ENCODE peak calls at places on chromosome X, in ten cellular contexts. N, D, A, F, I, S, V, X, J and H are unnamed samples.

GRCh38 chrX:46630141-46630540 is 56.6 kb downstream of the CHST7 start:
- DNase-seq in D (no peak), X (no peak), V (peak; percentile 45), A (no peak), S (no peak), N (no peak), J (no peak), I (no peak), F (peak; percentile 64), H (no peak)

GRCh38 chrX:97252111-97252510 is 368.4 kb downstream of the RPA4 start:
- DNase-seq in N (no peak), A (no peak), I (no peak), D (no peak), S (no peak), F (no peak), V (no peak), X (no peak), J (no peak), H (no peak)

GRCh38 chrX:141278306-141278705 is 36.0 kb upstream of the SPANXC start:
- DNase-seq in J (peak; percentile 13), D (no peak), V (peak; percentile 3), X (no peak), S (no peak), A (no peak), I (no peak), N (peak; percentile 45), F (peak; percentile 6), H (no peak)

GRCh38 chrX:133350751-133351150 is 64.5 kb downstream of the GPC4 start:
- DNase-seq in J (no peak), X (no peak), F (no peak), V (no peak), D (peak; percentile 80), S (peak; percentile 5), A (no peak), I (no peak), N (peak; percentile 40), H (no peak)

GRCh38 chrX:23919706-23920320 is 12.0 kb downstream of the CXorf58 start:
- DNase-seq in S (no peak), J (peak; percentile 26), F (no peak), V (peak; percentile 19), N (peak; percentile 41), I (no peak), A (no peak), D (no peak), X (no peak), H (no peak)

GRCh38 chrX:116272328-116272727 is 101.8 kb downstream of the AGTR2 start:
- DNase-seq in F (peak; percentile 69), S (no peak), N (peak; percentile 94), I (no peak), X (no peak), V (peak; percentile 96), A (peak; percentile 70), D (no peak), J (no peak), H (no peak)

GRCh38 chrX:45710081-45710801 is 509.6 kb upstream of the DIPK2B start:
- DNase-seq in N (peak; percentile 44), I (no peak), J (no peak), S (no peak), X (no peak), A (peak; percentile 99), F (peak; percentile 96), V (peak; percentile 99), D (no peak), H (peak; percentile 84)

GRCh38 chrX:136204571-136204970 is 46.6 kb downstream of the MAP7D3 start:
- DNase-seq in X (peak; percentile 25), N (peak; percentile 64), S (peak; percentile 64), F (peak; percentile 57), A (no peak), J (no peak), V (peak; percentile 66), D (peak; percentile 71), I (no peak), H (peak; percentile 81)

GRCh38 chrX:119541188-119541587 is 24.0 kb downstream of the STEEP1 start:
- DNase-seq in F (peak; percentile 86), A (no peak), N (peak; percentile 70), V (peak; percentile 74), J (no peak), I (no peak), D (no peak), X (no peak), S (no peak), H (peak; percentile 72)

GRCh38 chrX:25531096-25531495 is 515.3 kb upstream of the ARX start:
- DNase-seq in I (no peak), A (no peak), X (no peak), N (peak; percentile 32), D (no peak), V (no peak), J (no peak), S (no peak), F (peak; percentile 41), H (no peak)

GRCh38 chrX:128106630-128107029 is 54.4 kb upstream of the ACTRT1 start:
- DNase-seq in N (no peak), J (peak; percentile 39), S (no peak), X (no peak), F (no peak), D (no peak), V (no peak), I (no peak), A (no peak), H (no peak)

GRCh38 chrX:51641421-51642021 is 22.8 kb upstream of the CENPVL3 start:
- DNase-seq in I (no peak), A (peak; percentile 36), V (peak; percentile 37), D (no peak), J (no peak), F (peak; percentile 60), S (no peak), N (peak; percentile 71), X (no peak), H (peak; percentile 80)

GRCh38 chrX:130118941-130119640 is 8.8 kb upstream of the ELF4 start:
- DNase-seq in D (no peak), S (no peak), N (peak; percentile 50), X (no peak), I (no peak), A (no peak), V (peak; percentile 55), J (no peak), F (peak; percentile 72), H (peak; percentile 92)

GRCh38 chrX:153966283-153966688 is 5.3 kb downstream of the HCFC1 start:
- DNase-seq in D (peak; percentile 80), V (peak; percentile 69), J (no peak), I (no peak), X (no peak), N (no peak), F (no peak), S (no peak), A (no peak), H (no peak)

GRCh38 chrX:106898462-106898861 is 4.7 kb downstream of the RIPPLY1 start:
- DNase-seq in N (peak; percentile 71), S (no peak), X (no peak), I (no peak), A (no peak), D (no peak), J (peak; percentile 24), V (peak; percentile 37), F (peak; percentile 53), H (no peak)

DNA sequence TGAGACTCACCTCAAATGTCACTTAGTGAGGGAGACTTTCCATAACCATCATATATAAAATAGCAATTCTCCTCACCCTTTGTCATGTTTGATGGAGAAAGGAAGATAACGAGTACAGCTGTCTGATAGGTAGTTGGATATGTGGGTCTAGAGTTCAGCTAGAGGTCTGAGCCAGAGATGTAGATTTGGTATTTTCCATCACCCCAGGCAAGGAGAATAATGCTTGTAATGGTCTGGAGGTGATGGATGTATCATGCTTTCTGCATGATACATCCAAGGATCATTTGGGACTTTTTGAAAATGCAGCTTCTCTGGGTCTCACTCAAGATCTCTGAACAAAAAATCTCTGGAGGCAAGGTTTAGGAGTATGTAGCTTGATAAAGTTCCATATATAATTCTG is 123.8 kb upstream of the VAMP7 start:
- DNase-seq in D (no peak), F (no peak), N (no peak), I (no peak), V (no peak), A (no peak), S (no peak), J (no peak), X (no peak), H (no peak)
- H3K9me3 ChIP-seq in D (no peaks in the 10 kb centered on the region), F (no peaks in the 10 kb centered on the region), N (no peaks in the 10 kb centered on the region), I (no peaks in the 10 kb centered on the region), V (no peaks in the 10 kb centered on the region), A (no peaks in the 10 kb centered on the region), S (no peaks in the 10 kb centered on the region), J (no peaks in the 10 kb centered on the region), X (no peaks in the 10 kb centered on the region), H (peaks cover 3% of the 10 kb centered on the region)

DNA sequence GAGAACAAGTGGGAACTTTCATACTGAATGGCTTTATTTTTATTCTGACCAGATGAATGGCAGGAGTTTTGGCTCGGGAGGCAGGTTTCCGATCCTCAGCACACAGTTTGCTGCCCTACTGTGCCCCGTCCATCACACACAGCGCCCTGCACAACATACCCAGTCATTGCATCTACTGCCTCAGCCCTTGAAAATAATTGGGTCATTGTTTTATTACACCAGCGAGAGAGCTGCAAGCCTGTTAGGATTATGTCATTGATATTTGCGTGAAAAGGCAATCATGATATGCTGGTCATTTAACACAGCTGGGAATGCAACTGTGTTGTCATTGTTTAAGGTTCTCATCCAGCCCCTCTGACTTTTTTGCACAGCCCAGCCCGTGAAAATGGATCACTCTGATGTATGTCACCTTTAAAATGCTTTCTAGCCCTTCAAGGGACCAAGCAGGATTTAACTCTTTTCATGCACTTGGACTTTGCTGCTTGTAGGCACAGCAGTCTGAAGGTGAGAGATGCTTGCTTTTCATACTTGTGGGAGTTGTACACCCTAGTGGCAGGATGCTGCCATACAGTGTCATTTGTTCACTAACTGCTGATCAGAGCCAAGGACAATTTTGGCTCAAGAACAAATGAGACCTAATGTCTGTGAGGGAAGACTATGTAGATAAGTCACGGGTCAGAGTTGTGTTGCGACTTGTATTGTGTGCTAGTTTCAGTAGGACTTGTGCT is 62.3 kb downstream of the RTL9 start:
- DNase-seq in D (no peak), J (no peak), V (peak; percentile 21), X (no peak), N (no peak), I (no peak), A (no peak), F (peak; percentile 34), S (no peak), H (no peak)
- TF ChIP-seq CTCF in D (no peak), J (peak; percentile 31), V (peak; percentile 11), X (no peak), N (no peak), I (no peak), A (peak; percentile 47), F (peak; percentile 23), S (no peak), H (peak; percentile 34)

DNA sequence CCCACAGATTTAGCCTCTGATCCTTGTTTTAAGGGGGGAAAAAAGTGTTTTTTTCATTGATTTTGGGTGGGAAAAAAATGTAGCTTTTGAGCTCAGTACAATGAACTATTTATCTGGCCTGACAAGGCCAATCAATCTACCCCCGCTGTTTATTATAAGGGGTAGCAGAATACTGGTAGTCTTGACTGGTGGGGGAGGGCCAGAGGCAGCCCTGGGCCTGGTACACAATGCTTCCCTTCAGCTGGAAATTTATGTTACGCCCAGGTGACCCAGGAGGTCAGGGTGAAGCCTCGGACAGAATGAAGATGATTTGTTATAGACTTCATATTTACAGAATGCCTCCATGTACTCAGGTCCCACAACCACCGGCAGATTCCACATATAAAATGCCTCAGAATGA is 143.2 kb downstream of the SH3KBP1 start:
- DNase-seq in X (no peak), I (no peak), A (no peak), J (no peak), S (no peak), N (no peak), D (no peak), F (no peak), V (no peak), H (no peak)
- H3K4me3 ChIP-seq in X (no peak overlapping the region), I (no peak overlapping the region), A (no peak overlapping the region), J (no peak overlapping the region), S (no peak overlapping the region), N (no peak overlapping the region), D (no peak overlapping the region), F (no peak overlapping the region), V (no peak overlapping the region), H (no peak overlapping the region)

GRCh38 chrX:144722307-144722706 is 525.0 kb upstream of the SPANXN1 start:
- DNase-seq in N (no peak), X (no peak), J (peak; percentile 9), A (no peak), V (no peak), F (no peak), S (no peak), I (no peak), D (no peak), H (no peak)
- H3K9me3 ChIP-seq in N (no peaks in the 10 kb centered on the region), X (no peaks in the 10 kb centered on the region), J (no peaks in the 10 kb centered on the region), A (no peaks in the 10 kb centered on the region), V (no peaks in the 10 kb centered on the region), F (peaks cover 10% of the 10 kb centered on the region), S (no peaks in the 10 kb centered on the region), I (no peaks in the 10 kb centered on the region), D (no peaks in the 10 kb centered on the region), H (peaks cover 2% of the 10 kb centered on the region)